ENCODE peak calls at places on chromosomes 16 and 17, in nine cellular contexts. U is NAMALWA; G is colonic mucosa; H is WTC11; W is AG04450; R is M059J; F is GM19239; M is NCI-H774; Y is activated gamma-delta T cell treated with anti-CD3 and anti-CD28 coated beads, Interleukin-2, amount 50 U/mL, for 16 hours. I is an unnamed sample.

GRCh38 chr17:81917565-81918332 is at the start of gene SIRT7:
- DNase-seq in U (peak; percentile 90), G (peak; percentile 79), H (peak; percentile 75), W (no peak), R (peak; percentile 65), F (peak; percentile 100), M (peak; percentile 90), Y (peak; percentile 67), I (peak; percentile 97)

GRCh38 chr17:3531266-3532101 is 26.1 kb downstream of the TRPV3 start:
- DNase-seq in U (no peak), G (no peak), H (no peak), W (no peak), R (peak; percentile 18), F (no peak), M (no peak), Y (no peak), I (no peak)

GRCh38 chr16:47519037-47519436 is 57.9 kb downstream of the PHKB start:
- DNase-seq in U (no peak), G (no peak), H (no peak), W (no peak), R (peak; percentile 17), F (no peak), M (no peak), Y (no peak), I (no peak)

GRCh38 chr17:81153340-81153803 is 11.9 kb upstream of the PVALEF start:
- DNase-seq in U (no peak), G (no peak), H (no peak), W (no peak), R (no peak), F (no peak), M (no peak), Y (no peak), I (no peak)

GRCh38 chr17:81273698-81274470 is 21.2 kb downstream of the SLC38A10 start:
- DNase-seq in U (no peak), G (no peak), H (no peak), W (no peak), R (no peak), F (no peak), M (no peak), Y (no peak), I (no peak)

GRCh38 chr17:75639771-75640555 is 6.7 kb downstream of the SMIM5 start:
- DNase-seq in U (no peak), G (peak; percentile 82), H (no peak), W (no peak), R (no peak), F (no peak), M (no peak), Y (no peak), I (no peak)

GRCh38 chr16:85835956-85836705 is 36.6 kb downstream of the COX4I1 start:
- DNase-seq in U (no peak), G (no peak), H (no peak), W (no peak), R (no peak), F (no peak), M (no peak), Y (no peak), I (no peak)

GRCh38 chr16:6125483-6126259 is 1028.1 kb upstream of the EEF2KMT start:
- DNase-seq in U (no peak), G (no peak), H (no peak), W (no peak), R (peak; percentile 93), F (no peak), M (no peak), Y (no peak), I (no peak)